ENCODE peak calls at places on chromosome 17, in ten cellular contexts. P is neural crest cell, B is pancreas, H is ascending aorta, X is fibroblast of mammary gland, V is choroid plexus epithelial cell, E is mesothelial cell of epicardium, A is HCT116, T is AG04449, J is AG04450. U is an unnamed sample.

GRCh38 chr17:14772776-14773175 is 471.9 kb downstream of the HS3ST3B1 start:
- DNase-seq in T (no peak), H (no peak), A (no peak), B (no peak), X (peak), P (no peak), J (no peak), E (no peak), V (no peak), U (no peak)

GRCh38 chr17:77829871-77830799 is 128.4 kb upstream of the TNRC6C start:
- DNase-seq in B (no peak), H (peak), V (peak), P (no peak), A (no peak), E (no peak), J (peak), T (no peak), X (peak), U (no peak)

GRCh38 chr17:33494156-33494555 is 201.1 kb upstream of the ASIC2 start:
- DNase-seq in H (no peak), P (no peak), E (no peak), A (no peak), T (no peak), J (no peak), B (no peak), X (peak), V (peak), U (no peak)

GRCh38 chr17:32570081-32570396 is 83.2 kb downstream of the CDK5R1 start:
- DNase-seq in J (no peak), A (no peak), X (no peak), P (no peak), B (no peak), V (no peak), E (no peak), H (no peak), T (no peak), U (no peak)

GRCh38 chr17:5361426-5361825 is 58.0 kb downstream of the NUP88 start:
- DNase-seq in J (no peak), A (no peak), P (no peak), B (no peak), H (no peak), E (no peak), T (no peak), X (no peak), V (no peak), U (no peak)

GRCh38 chr17:83062011-83062817 is 17.2 kb upstream of the METRNL start:
- DNase-seq in B (no peak), X (no peak), T (no peak), E (peak), J (no peak), P (no peak), H (peak), A (no peak), V (no peak), U (no peak)

GRCh38 chr17:42153919-42154491 is 784 bp downstream of the RAB5C start:
- DNase-seq in V (peak), B (no peak), E (no peak), T (no peak), J (no peak), A (no peak), H (no peak), X (peak), P (no peak), U (no peak)

GRCh38 chr17:22464041-22464440 is 771.7 kb downstream of the KCNJ18 start:
- DNase-seq in V (no peak), X (no peak), T (no peak), P (no peak), H (no peak), B (no peak), J (no peak), E (no peak), A (no peak), U (no peak)

GRCh38 chr17:60231234-60231633 is 81.5 kb downstream of the CA4 start:
- DNase-seq in X (peak), B (no peak), J (no peak), A (peak), H (no peak), E (no peak), T (no peak), V (peak), P (no peak), U (no peak)

GRCh38 chr17:8672326-8672725 is 41.8 kb upstream of the MYH10 start:
- DNase-seq in H (peak), T (no peak), J (no peak), P (no peak), V (no peak), X (no peak), E (no peak), A (no peak), B (no peak), U (no peak)

GRCh38 chr17:39527220-39527813 is 66.0 kb downstream of the CDK12 start:
- DNase-seq in X (peak), E (no peak), J (no peak), V (peak), T (no peak), B (no peak), H (no peak), A (peak), P (no peak), U (no peak)

GRCh38 chr17:65586899-65587298 is 25.5 kb upstream of the AXIN2 start:
- DNase-seq in H (no peak), B (no peak), P (no peak), A (no peak), X (no peak), V (no peak), E (no peak), T (no peak), J (no peak), U (no peak)

GRCh38 chr17:56795510-56795909 is 38.2 kb downstream of the C17orf67 start:
- DNase-seq in J (no peak), H (no peak), X (no peak), E (no peak), V (no peak), T (no peak), P (no peak), A (no peak), B (no peak), U (no peak)

GRCh38 chr17:50145532-50146229 is 4.8 kb downstream of the PPP1R9B start:
- DNase-seq in H (no peak), P (no peak), X (no peak), E (no peak), T (no peak), B (no peak), V (no peak), J (no peak), A (no peak), U (no peak)

GRCh38 chr17:33947762-33948161 is 307.3 kb upstream of the CCL2 start:
- DNase-seq in A (no peak), X (no peak), T (no peak), J (no peak), V (no peak), P (no peak), H (no peak), B (no peak), E (no peak), U (no peak)

GRCh38 chr17:80176757-80177156 is 6.9 kb downstream of the CARD14 start:
- DNase-seq in V (no peak), P (no peak), E (no peak), T (no peak), A (no peak), J (no peak), X (no peak), H (no peak), B (no peak), U (no peak)

GRCh38 chr17:47882247-47882646 is 13.8 kb upstream of the SP2 start:
- DNase-seq in P (no peak), V (no peak), A (no peak), J (no peak), E (no peak), X (peak), B (no peak), T (no peak), H (no peak), U (no peak)

GRCh38 chr17:37818689-37819088 is 73.8 kb upstream of the HNF1B start:
- DNase-seq in A (peak), B (peak), E (no peak), V (peak), P (no peak), H (no peak), J (peak), X (peak), T (no peak), U (no peak)

GRCh38 chr17:1867307-1867706 is 37.5 kb downstream of the RPA1 start:
- DNase-seq in V (no peak), J (no peak), B (no peak), P (no peak), E (no peak), H (no peak), A (no peak), T (no peak), X (no peak), U (no peak)

GRCh38 chr17:17712268-17712924 is 31.1 kb downstream of the RAI1 start:
- DNase-seq in P (no peak), H (no peak), T (peak), B (no peak), J (peak), V (peak), A (no peak), E (no peak), X (peak), U (peak)

GRCh38 chr17:17824780-17825614 is 11.8 kb downstream of the SREBF1 start:
- DNase-seq in B (no peak), A (no peak), T (no peak), V (no peak), H (no peak), J (no peak), E (no peak), P (no peak), X (no peak), U (no peak)

GRCh38 chr17:51799240-51799639 is 359.3 kb downstream of the CA10 start:
- DNase-seq in J (no peak), X (no peak), E (no peak), P (no peak), H (no peak), V (no peak), T (no peak), B (no peak), A (no peak), U (no peak)

GRCh38 chr17:42133461-42134041 is 10.9 kb downstream of the HSPB9 start:
- DNase-seq in B (peak), P (no peak), E (no peak), V (no peak), T (no peak), X (no peak), H (no peak), J (no peak), A (no peak), U (no peak)

GRCh38 chr17:2391597-2392251 is 9.1 kb downstream of the MNT start:
- DNase-seq in A (no peak), P (no peak), V (no peak), H (no peak), T (no peak), X (no peak), J (no peak), E (no peak), B (no peak), U (no peak)

GRCh38 chr17:30414486-30414885 is 35.8 kb downstream of the CPD start:
- DNase-seq in A (no peak), H (no peak), T (no peak), B (no peak), X (no peak), E (no peak), P (no peak), V (no peak), J (no peak), U (no peak)

GRCh38 chr17:8159459-8160223 is 3.1 kb downstream of the VAMP2 start:
- DNase-seq in B (peak), A (no peak), V (no peak), J (no peak), P (no peak), T (no peak), H (peak), X (no peak), E (no peak), U (no peak)

GRCh38 chr17:31686495-31686894 is 172.5 kb downstream of the COPRS start:
- DNase-seq in B (no peak), A (no peak), P (no peak), X (no peak), V (no peak), E (no peak), J (no peak), T (no peak), H (peak), U (no peak)

GRCh38 chr17:6101706-6102105 is 31.5 kb downstream of the WSCD1 start:
- DNase-seq in H (no peak), A (no peak), E (no peak), P (no peak), B (no peak), T (no peak), V (no peak), J (no peak), X (no peak), U (no peak)

GRCh38 chr17:1999557-2000251 is 25.4 kb downstream of the RTN4RL1 start:
- DNase-seq in B (peak), E (no peak), P (peak), J (no peak), X (no peak), T (no peak), A (no peak), V (peak), H (no peak), U (no peak)

GRCh38 chr17:69414408-69415274 is at the start of gene MAP2K6:
- DNase-seq in A (no peak), B (peak), H (peak), X (peak), E (peak), P (peak), T (no peak), J (no peak), V (peak), U (no peak)

DNA sequence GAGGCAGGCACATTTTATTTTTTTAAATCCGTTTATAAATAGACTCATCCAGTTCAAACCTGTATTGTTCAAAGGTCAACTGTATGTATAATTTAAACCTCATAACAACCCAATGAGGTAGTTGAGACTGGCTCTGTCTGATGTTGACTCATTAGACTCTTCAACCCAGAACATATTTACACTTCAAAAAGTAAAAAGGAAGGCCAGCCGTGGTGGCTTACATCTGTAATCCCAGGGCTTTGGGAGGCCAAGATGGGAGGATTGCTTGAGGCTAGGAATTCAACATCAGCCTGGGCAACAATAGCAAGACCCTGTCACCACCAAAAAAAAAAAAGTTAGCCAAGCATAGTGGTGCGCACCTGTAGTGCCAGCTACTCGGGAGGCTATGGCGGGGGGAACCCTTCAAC is 32.5 kb upstream of the DHRS7B start:
- DNase-seq in P (no peak), V (no peak), T (no peak), H (no peak), J (no peak), E (no peak), X (no peak), A (no peak), B (no peak), U (no peak)
- TF ChIP-seq CTCF in P (no peak), V (no peak), T (no peak), H (no peak), J (no peak), E (no peak), X (no peak), A (no peak), B (no peak), U (no peak)

GRCh38 chr17:81515530-81516041 is 3.0 kb upstream of the ACTG1 start:
- DNase-seq in H (no peak), X (no peak), B (peak), J (no peak), T (no peak), V (no peak), A (no peak), P (no peak), E (no peak), U (no peak)

GRCh38 chr17:81514485-81514734 is 1.8 kb upstream of the ACTG1 start:
- DNase-seq in E (no peak), V (no peak), T (no peak), J (no peak), B (no peak), A (no peak), X (no peak), P (no peak), H (no peak), U (no peak)

GRCh38 chr17:81513669-81514484 is 1.3 kb upstream of the ACTG1 start:
- DNase-seq in H (peak), A (no peak), X (peak), T (no peak), B (peak), V (peak), J (no peak), E (peak), P (peak), U (no peak)

GRCh38 chr17:81516439-81516838 is 3.8 kb upstream of the ACTG1 start:
- DNase-seq in A (no peak), P (no peak), V (no peak), H (no peak), T (no peak), B (peak), X (no peak), E (no peak), J (no peak), U (no peak)

DNA sequence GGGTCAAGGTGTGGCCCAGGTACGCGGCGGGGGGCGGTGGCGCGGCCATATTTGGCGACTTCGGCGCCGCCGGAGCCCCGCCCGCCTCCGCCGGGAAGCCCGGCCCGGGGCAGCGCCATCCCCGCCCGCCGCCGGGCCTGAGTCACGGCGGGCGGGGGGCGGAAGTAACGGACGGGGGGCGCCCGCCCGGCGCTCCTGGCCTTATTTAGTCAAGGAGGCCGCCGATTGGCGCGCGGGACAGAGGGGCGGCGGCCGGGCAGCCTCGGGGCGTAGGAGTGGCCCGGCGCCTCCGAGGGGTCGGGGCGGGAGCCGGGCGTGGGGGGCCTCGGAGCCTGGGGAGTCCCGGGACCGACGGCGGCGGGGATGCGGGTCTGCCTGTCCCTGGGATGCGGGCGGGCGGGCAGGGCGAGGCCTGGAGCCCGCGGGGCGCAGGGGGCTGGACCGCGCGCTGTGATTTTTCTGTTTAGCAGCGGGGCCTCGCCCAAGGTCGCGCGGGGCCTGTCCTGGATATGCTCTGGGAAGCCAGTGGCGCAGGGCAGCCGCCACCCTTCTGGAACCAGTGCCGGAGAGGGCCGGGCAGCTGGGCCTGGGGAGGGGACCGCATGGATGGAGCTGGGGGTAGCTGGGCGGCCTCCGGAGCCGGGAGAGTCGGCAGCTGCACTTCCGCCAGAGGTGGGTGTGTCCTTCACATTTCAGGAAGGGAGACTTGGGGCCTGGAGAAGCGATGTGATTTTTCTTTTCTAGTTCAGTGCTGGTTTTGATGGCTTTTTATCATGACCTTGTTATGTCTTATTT is 2.3 kb upstream of the ACTG1 start:
- DNase-seq in H (peak), V (peak), E (peak), T (no peak), X (peak), J (no peak), P (no peak), B (peak), A (peak), U (no peak)
- TF ChIP-seq CTCF in H (no peak), V (no peak), E (no peak), T (no peak), X (no peak), J (no peak), P (no peak), B (no peak), A (no peak), U (no peak)

GRCh38 chr17:46027326-46028325 is 28.6 kb downstream of the STH start:
- DNase-seq in B (peak), P (no peak), J (no peak), V (no peak), E (no peak), H (no peak), T (no peak), X (no peak), A (no peak), U (no peak)
- TF ChIP-seq CTCF in B (no peak), P (no peak), J (no peak), V (no peak), E (no peak), H (no peak), T (no peak), X (no peak), A (no peak), U (no peak)

GRCh38 chr17:35149941-35150340 is 2.3 kb downstream of the UNC45B start:
- DNase-seq in T (no peak), B (no peak), A (no peak), J (no peak), X (no peak), V (no peak), P (no peak), H (no peak), E (no peak), U (no peak)

GRCh38 chr17:35152741-35153140 is 5.1 kb downstream of the UNC45B start:
- DNase-seq in P (no peak), V (no peak), J (no peak), T (no peak), X (no peak), E (no peak), B (no peak), A (no peak), H (no peak), U (no peak)

GRCh38 chr17:35159926-35160325 is 12.3 kb downstream of the UNC45B start:
- DNase-seq in E (no peak), B (no peak), T (no peak), X (no peak), J (no peak), H (no peak), A (no peak), V (no peak), P (no peak), U (no peak)

GRCh38 chr17:35155246-35155645 is 7.6 kb downstream of the UNC45B start:
- DNase-seq in A (no peak), J (no peak), E (no peak), T (no peak), B (no peak), V (no peak), X (no peak), H (no peak), P (no peak), U (no peak)

GRCh38 chr17:35154486-35154885 is 6.9 kb downstream of the UNC45B start:
- DNase-seq in V (no peak), J (no peak), T (no peak), H (no peak), E (no peak), A (no peak), X (no peak), P (no peak), B (no peak), U (no peak)
- TF ChIP-seq CTCF in V (no peak), J (no peak), T (no peak), H (no peak), E (no peak), A (no peak), X (no peak), P (no peak), B (no peak), U (no peak)

GRCh38 chr17:72429066-72429638 is 308.3 kb downstream of the SOX9 start:
- DNase-seq in P (no peak), E (no peak), A (no peak), T (no peak), J (no peak), H (no peak), B (no peak), X (no peak), V (no peak), U (no peak)
- TF ChIP-seq CTCF in P (no peak), E (no peak), A (no peak), T (no peak), J (no peak), H (no peak), B (no peak), X (no peak), V (no peak), U (no peak)

U was measured in retinal pigment epithelial cell.